ENCODE peak calls at places on chromosomes 6 and 20, in five cellular contexts. One of them, this sample, is unnamed.

GRCh38 chr6:1388927-1389790 is at the start of gene FOXF2:
- DNase-seq in AG09309: no peak
- DNase-seq in choroid plexus epithelial cell: no peak
- DNase-seq in fibroblast of pulmonary artery: no peak
- DNase-seq in cardiac muscle cell: peak
- DNase-seq in this sample: no peak

GRCh38 chr6:13004610-13005009 is 288.0 kb downstream of the PHACTR1 start:
- DNase-seq in AG09309: no peak
- DNase-seq in choroid plexus epithelial cell: no peak
- DNase-seq in fibroblast of pulmonary artery: peak
- DNase-seq in cardiac muscle cell: peak
- DNase-seq in this sample: no peak

GRCh38 chr6:13331516-13332348 is 3.4 kb upstream of the TBC1D7 start:
- DNase-seq in AG09309: no peak
- DNase-seq in choroid plexus epithelial cell: peak
- DNase-seq in fibroblast of pulmonary artery: peak
- DNase-seq in cardiac muscle cell: peak
- DNase-seq in this sample: no peak

GRCh38 chr20:61916318-61916891 is 149.3 kb downstream of the TAF4 start:
- DNase-seq in AG09309: no peak
- DNase-seq in choroid plexus epithelial cell: no peak
- DNase-seq in fibroblast of pulmonary artery: no peak
- DNase-seq in cardiac muscle cell: no peak
- DNase-seq in this sample: no peak

GRCh38 chr6:73491371-73491770 is 29.5 kb downstream of the EEF1A1 start:
- DNase-seq in AG09309: no peak
- DNase-seq in choroid plexus epithelial cell: peak
- DNase-seq in fibroblast of pulmonary artery: peak
- DNase-seq in cardiac muscle cell: no peak
- DNase-seq in this sample: peak

GRCh38 chr20:14622796-14623195 is 285.4 kb upstream of the FLRT3 start:
- DNase-seq in AG09309: no peak
- DNase-seq in choroid plexus epithelial cell: peak
- DNase-seq in fibroblast of pulmonary artery: peak
- DNase-seq in cardiac muscle cell: no peak
- DNase-seq in this sample: no peak

GRCh38 chr6:166156942-166157341 is 10.7 kb downstream of the TBXT start:
- DNase-seq in AG09309: no peak
- DNase-seq in choroid plexus epithelial cell: peak
- DNase-seq in fibroblast of pulmonary artery: peak
- DNase-seq in cardiac muscle cell: no peak
- DNase-seq in this sample: no peak

GRCh38 chr6:99993146-99993532 is 884 bp downstream of the MCHR2 start:
- DNase-seq in AG09309: no peak
- DNase-seq in choroid plexus epithelial cell: no peak
- DNase-seq in fibroblast of pulmonary artery: no peak
- DNase-seq in cardiac muscle cell: no peak
- DNase-seq in this sample: no peak

GRCh38 chr20:5848711-5849505 is 98.7 kb downstream of the SHLD1 start:
- DNase-seq in AG09309: no peak
- DNase-seq in choroid plexus epithelial cell: peak
- DNase-seq in fibroblast of pulmonary artery: peak
- DNase-seq in cardiac muscle cell: no peak
- DNase-seq in this sample: no peak

GRCh38 chr6:46930331-46930730 is 8.6 kb upstream of the ADGRF5 start:
- DNase-seq in AG09309: no peak
- DNase-seq in choroid plexus epithelial cell: no peak
- DNase-seq in fibroblast of pulmonary artery: no peak
- DNase-seq in cardiac muscle cell: no peak
- DNase-seq in this sample: no peak

GRCh38 chr20:25023316-25023715 is 30.8 kb upstream of the APMAP start:
- DNase-seq in AG09309: no peak
- DNase-seq in choroid plexus epithelial cell: no peak
- DNase-seq in fibroblast of pulmonary artery: no peak
- DNase-seq in cardiac muscle cell: no peak
- DNase-seq in this sample: no peak

GRCh38 chr6:121633309-121633708 is 197.9 kb downstream of the GJA1 start:
- DNase-seq in AG09309: no peak
- DNase-seq in choroid plexus epithelial cell: no peak
- DNase-seq in fibroblast of pulmonary artery: no peak
- DNase-seq in cardiac muscle cell: no peak
- DNase-seq in this sample: no peak

GRCh38 chr6:36290668-36291620 is 21.1 kb downstream of the PNPLA1 start:
- DNase-seq in AG09309: no peak
- DNase-seq in choroid plexus epithelial cell: peak
- DNase-seq in fibroblast of pulmonary artery: peak
- DNase-seq in cardiac muscle cell: no peak
- DNase-seq in this sample: no peak

GRCh38 chr6:4093288-4093687 is 14.4 kb upstream of the FAM217A start:
- DNase-seq in AG09309: no peak
- DNase-seq in choroid plexus epithelial cell: no peak
- DNase-seq in fibroblast of pulmonary artery: no peak
- DNase-seq in cardiac muscle cell: no peak
- DNase-seq in this sample: no peak

GRCh38 chr20:4591975-4592315 is 129.8 kb upstream of the PRND start:
- DNase-seq in AG09309: no peak
- DNase-seq in choroid plexus epithelial cell: no peak
- DNase-seq in fibroblast of pulmonary artery: no peak
- DNase-seq in cardiac muscle cell: no peak
- DNase-seq in this sample: no peak

GRCh38 chr6:14966902-14967711 is 278.8 kb upstream of the JARID2 start:
- DNase-seq in AG09309: no peak
- DNase-seq in choroid plexus epithelial cell: no peak
- DNase-seq in fibroblast of pulmonary artery: no peak
- DNase-seq in cardiac muscle cell: no peak
- DNase-seq in this sample: no peak

GRCh38 chr6:143374014-143374413 is 76.5 kb downstream of the ADAT2 start:
- DNase-seq in AG09309: no peak
- DNase-seq in choroid plexus epithelial cell: no peak
- DNase-seq in fibroblast of pulmonary artery: no peak
- DNase-seq in cardiac muscle cell: no peak
- DNase-seq in this sample: no peak

GRCh38 chr6:165321150-165321549 is 11.7 kb upstream of the C6orf118 start:
- DNase-seq in AG09309: no peak
- DNase-seq in choroid plexus epithelial cell: no peak
- DNase-seq in fibroblast of pulmonary artery: no peak
- DNase-seq in cardiac muscle cell: no peak
- DNase-seq in this sample: no peak

GRCh38 chr6:3748208-3748701 is 3.3 kb downstream of the PXDC1 start:
- DNase-seq in AG09309: peak
- DNase-seq in choroid plexus epithelial cell: peak
- DNase-seq in fibroblast of pulmonary artery: peak
- DNase-seq in cardiac muscle cell: peak
- DNase-seq in this sample: no peak

GRCh38 chr20:1327241-1327653 is 1.7 kb downstream of the SDCBP2 start:
- DNase-seq in AG09309: no peak
- DNase-seq in choroid plexus epithelial cell: peak
- DNase-seq in fibroblast of pulmonary artery: peak
- DNase-seq in cardiac muscle cell: no peak
- DNase-seq in this sample: no peak

GRCh38 chr6:21596379-21597242 is 3.1 kb downstream of the SOX4 start:
- DNase-seq in AG09309: no peak
- DNase-seq in choroid plexus epithelial cell: peak
- DNase-seq in fibroblast of pulmonary artery: peak
- DNase-seq in cardiac muscle cell: peak
- DNase-seq in this sample: no peak

GRCh38 chr6:58073263-58073662 is 755.8 kb downstream of the PRIM2 start:
- DNase-seq in AG09309: no peak
- DNase-seq in choroid plexus epithelial cell: no peak
- DNase-seq in fibroblast of pulmonary artery: no peak
- DNase-seq in cardiac muscle cell: no peak
- DNase-seq in this sample: no peak

GRCh38 chr6:62150048-62150663 is 135.9 kb downstream of the KHDRBS2 start:
- DNase-seq in AG09309: no peak
- DNase-seq in choroid plexus epithelial cell: peak
- DNase-seq in fibroblast of pulmonary artery: peak
- DNase-seq in cardiac muscle cell: peak
- DNase-seq in this sample: no peak

GRCh38 chr6:153852034-153852433 is 187.0 kb upstream of the OPRM1 start:
- DNase-seq in AG09309: no peak
- DNase-seq in choroid plexus epithelial cell: no peak
- DNase-seq in fibroblast of pulmonary artery: no peak
- DNase-seq in cardiac muscle cell: no peak
- DNase-seq in this sample: no peak

GRCh38 chr6:132489376-132489775 is 23.5 kb downstream of the STX7 start:
- DNase-seq in AG09309: no peak
- DNase-seq in choroid plexus epithelial cell: no peak
- DNase-seq in fibroblast of pulmonary artery: no peak
- DNase-seq in cardiac muscle cell: no peak
- DNase-seq in this sample: no peak

GRCh38 chr6:106913111-106913510 is 61.4 kb downstream of the CD24 start:
- DNase-seq in AG09309: no peak
- DNase-seq in choroid plexus epithelial cell: no peak
- DNase-seq in fibroblast of pulmonary artery: no peak
- DNase-seq in cardiac muscle cell: no peak
- DNase-seq in this sample: no peak

GRCh38 chr6:6960571-6961251 is 147.1 kb upstream of the RREB1 start:
- DNase-seq in AG09309: no peak
- DNase-seq in choroid plexus epithelial cell: no peak
- DNase-seq in fibroblast of pulmonary artery: no peak
- DNase-seq in cardiac muscle cell: no peak
- DNase-seq in this sample: no peak

GRCh38 chr6:131023834-131024504 is 39.1 kb downstream of the EPB41L2 start:
- DNase-seq in AG09309: peak
- DNase-seq in choroid plexus epithelial cell: peak
- DNase-seq in fibroblast of pulmonary artery: peak
- DNase-seq in cardiac muscle cell: no peak
- DNase-seq in this sample: no peak

GRCh38 chr20:35571566-35571965 is 29.7 kb downstream of the ERGIC3 start:
- DNase-seq in AG09309: no peak
- DNase-seq in choroid plexus epithelial cell: no peak
- DNase-seq in fibroblast of pulmonary artery: no peak
- DNase-seq in cardiac muscle cell: no peak
- DNase-seq in this sample: no peak

GRCh38 chr6:65776332-65776731 is 69.3 kb upstream of the EYS start:
- DNase-seq in AG09309: no peak
- DNase-seq in choroid plexus epithelial cell: peak
- DNase-seq in fibroblast of pulmonary artery: no peak
- DNase-seq in cardiac muscle cell: peak
- DNase-seq in this sample: no peak

DNA sequence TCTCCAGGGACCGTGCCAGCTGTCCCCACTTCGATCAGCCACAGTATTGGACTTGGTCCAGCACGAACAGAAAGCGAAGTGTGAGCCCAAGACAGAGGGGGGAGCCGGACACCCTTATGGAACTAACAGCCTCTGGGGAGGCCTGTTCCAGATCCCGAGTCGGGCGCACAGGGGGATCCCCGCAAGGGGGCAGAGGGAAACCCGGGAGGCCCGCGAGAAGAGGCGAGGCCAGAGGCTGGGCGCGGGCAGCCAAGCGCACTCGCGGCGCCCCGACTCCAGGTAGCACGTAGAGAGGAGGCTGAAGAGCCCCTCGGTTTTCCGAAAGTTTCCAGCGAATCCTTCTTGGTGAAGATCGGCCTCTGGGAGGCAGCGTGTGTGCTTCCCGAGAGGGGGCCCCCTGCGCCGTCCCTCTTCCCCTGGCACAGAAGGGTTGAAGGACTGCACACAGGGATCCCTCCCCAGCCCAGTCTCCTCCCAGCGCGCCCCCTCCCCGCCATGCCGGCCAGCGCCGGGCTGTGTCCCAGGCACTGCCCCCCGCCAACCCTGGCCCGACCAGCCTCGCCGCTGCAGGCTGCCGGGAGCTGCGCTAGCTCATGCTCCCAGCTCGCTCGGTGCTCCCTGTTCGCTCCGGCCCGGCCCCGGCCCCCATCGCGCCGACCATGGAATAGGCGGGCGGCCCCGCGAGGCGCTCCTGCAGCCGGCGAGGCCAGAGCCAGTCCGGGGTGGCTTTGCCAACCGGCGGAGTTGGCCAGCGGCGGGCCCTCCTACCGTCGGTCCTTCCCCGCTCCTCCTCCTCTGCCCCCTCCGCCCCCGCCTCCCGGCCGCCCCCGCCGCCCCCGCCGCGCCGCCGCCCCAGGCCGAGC is 550 bp upstream of the SLC24A3 start:
- DNase-seq in AG09309: no peak
- DNase-seq in choroid plexus epithelial cell: peak
- DNase-seq in fibroblast of pulmonary artery: no peak
- DNase-seq in cardiac muscle cell: peak
- DNase-seq in this sample: no peak
- TF ChIP-seq CTCF in AG09309: no peak
- TF ChIP-seq CTCF in choroid plexus epithelial cell: peak
- TF ChIP-seq CTCF in fibroblast of pulmonary artery: no peak
- TF ChIP-seq CTCF in cardiac muscle cell: no peak
- TF ChIP-seq CTCF in this sample: no peak

GRCh38 chr20:49941456-49941855 is 5.3 kb downstream of the RNF114 start:
- DNase-seq in AG09309: no peak
- DNase-seq in choroid plexus epithelial cell: no peak
- DNase-seq in fibroblast of pulmonary artery: no peak
- DNase-seq in cardiac muscle cell: no peak
- DNase-seq in this sample: no peak

GRCh38 chr20:49935746-49936152 is 448 bp upstream of the RNF114 start:
- DNase-seq in AG09309: no peak
- DNase-seq in choroid plexus epithelial cell: no peak
- DNase-seq in fibroblast of pulmonary artery: no peak
- DNase-seq in cardiac muscle cell: no peak
- DNase-seq in this sample: no peak

GRCh38 chr20:49937023-49937929 is 1.1 kb downstream of the RNF114 start:
- DNase-seq in AG09309: no peak
- DNase-seq in choroid plexus epithelial cell: no peak
- DNase-seq in fibroblast of pulmonary artery: no peak
- DNase-seq in cardiac muscle cell: no peak
- DNase-seq in this sample: no peak

GRCh38 chr20:49938173-49939163 is 2.3 kb downstream of the RNF114 start:
- DNase-seq in AG09309: no peak
- DNase-seq in choroid plexus epithelial cell: peak
- DNase-seq in fibroblast of pulmonary artery: peak
- DNase-seq in cardiac muscle cell: peak
- DNase-seq in this sample: no peak

GRCh38 chr20:49936153-49937022 is at the start of gene RNF114:
- DNase-seq in AG09309: peak
- DNase-seq in choroid plexus epithelial cell: peak
- DNase-seq in fibroblast of pulmonary artery: peak
- DNase-seq in cardiac muscle cell: peak
- DNase-seq in this sample: peak
- TF ChIP-seq CTCF in AG09309: no peak
- TF ChIP-seq CTCF in choroid plexus epithelial cell: no peak
- TF ChIP-seq CTCF in fibroblast of pulmonary artery: no peak
- TF ChIP-seq CTCF in cardiac muscle cell: no peak
- TF ChIP-seq CTCF in this sample: no peak

GRCh38 chr6:26258199-26258977 is 106.6 kb upstream of the BTN3A2 start:
- DNase-seq in AG09309: no peak
- DNase-seq in choroid plexus epithelial cell: peak
- DNase-seq in fibroblast of pulmonary artery: no peak
- DNase-seq in cardiac muscle cell: no peak
- DNase-seq in this sample: no peak
- TF ChIP-seq CTCF in AG09309: peak
- TF ChIP-seq CTCF in choroid plexus epithelial cell: peak
- TF ChIP-seq CTCF in fibroblast of pulmonary artery: peak
- TF ChIP-seq CTCF in cardiac muscle cell: no peak
- TF ChIP-seq CTCF in this sample: peak

DNA sequence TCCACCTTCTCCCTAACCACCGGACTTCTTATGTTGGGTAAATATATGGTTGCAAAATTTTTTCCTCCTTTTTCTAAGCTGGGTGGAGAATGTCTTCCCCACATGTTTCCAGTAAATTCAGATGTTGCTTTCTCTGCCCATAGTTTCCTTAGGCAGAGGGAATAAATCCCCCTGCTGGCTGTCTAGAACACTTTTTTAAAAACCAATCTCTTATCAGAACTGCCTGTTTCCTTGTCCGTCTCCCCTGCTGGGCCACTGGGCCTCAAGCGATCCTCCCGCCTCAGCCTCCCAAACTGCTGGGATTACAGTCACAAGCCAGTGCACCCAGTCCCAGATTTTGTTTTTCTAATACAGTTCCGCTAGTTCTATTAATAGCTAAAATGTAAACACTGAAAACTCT is 9.9 kb upstream of the WFDC2 start:
- DNase-seq in AG09309: no peak
- DNase-seq in choroid plexus epithelial cell: peak
- DNase-seq in fibroblast of pulmonary artery: peak
- DNase-seq in cardiac muscle cell: no peak
- DNase-seq in this sample: no peak
- TF ChIP-seq CTCF in AG09309: peak
- TF ChIP-seq CTCF in choroid plexus epithelial cell: peak
- TF ChIP-seq CTCF in fibroblast of pulmonary artery: peak
- TF ChIP-seq CTCF in cardiac muscle cell: peak
- TF ChIP-seq CTCF in this sample: peak